ENCODE peak calls at places on chromosomes 12 and 14, in six cellular contexts. Q, F, A, H, E and V are unnamed samples.
A peak's percentile ranks its signal among the peaks of the same experiment; 100 is the strongest.

GRCh38 chr12:131735863-131736806 is 25.2 kb downstream of the SFSWAP start:
- DNase-seq in Q (no peak), F (no peak), A (no peak), H (no peak), E (no peak), V (no peak)

GRCh38 chr12:52058631-52059324 is 7.5 kb downstream of the NR4A1 start:
- DNase-seq in Q (no peak), F (no peak), A (no peak), H (no peak), E (no peak), V (no peak)

GRCh38 chr14:76977793-76978730 is 50.4 kb downstream of the IRF2BPL start:
- DNase-seq in Q (no peak), F (peak; percentile 90), A (no peak), H (peak; percentile 62), E (peak; percentile 69), V (no peak)

GRCh38 chr12:41424651-41425050 is 236.5 kb downstream of the PDZRN4 start:
- DNase-seq in Q (no peak), F (no peak), A (no peak), H (no peak), E (no peak), V (no peak)

GRCh38 chr14:95043314-95043713 is 114.0 kb downstream of the DICER1 start:
- DNase-seq in Q (no peak), F (no peak), A (no peak), H (no peak), E (no peak), V (no peak)

GRCh38 chr12:55697686-55698085 is 10.0 kb downstream of the ITGA7 start:
- DNase-seq in Q (no peak), F (no peak), A (no peak), H (peak; percentile 15), E (no peak), V (no peak)

GRCh38 chr12:32431025-32431424 is 31.7 kb downstream of the FGD4 start:
- DNase-seq in Q (no peak), F (no peak), A (no peak), H (no peak), E (no peak), V (no peak)

GRCh38 chr14:93132472-93133065 is 16.8 kb upstream of the ITPK1 start:
- DNase-seq in Q (no peak), F (no peak), A (no peak), H (no peak), E (no peak), V (no peak)

GRCh38 chr12:132477009-132477702 is 12.8 kb upstream of the FBRSL1 start:
- DNase-seq in Q (no peak), F (no peak), A (no peak), H (no peak), E (no peak), V (no peak)

GRCh38 chr12:5660271-5660670 is 228.4 kb downstream of the NTF3 start:
- DNase-seq in Q (no peak), F (no peak), A (no peak), H (no peak), E (no peak), V (no peak)

GRCh38 chr12:81461163-81461562 is 298.0 kb downstream of the PPFIA2 start:
- DNase-seq in Q (no peak), F (no peak), A (no peak), H (no peak), E (no peak), V (no peak)

GRCh38 chr14:105398044-105398725 is at the start of gene TEX22:
- DNase-seq in Q (peak; percentile 31), F (peak; percentile 8), A (no peak), H (peak; percentile 84), E (peak; percentile 73), V (peak; percentile 95)

GRCh38 chr12:57203201-57203600 is 13.4 kb upstream of the NXPH4 start:
- DNase-seq in Q (no peak), F (no peak), A (no peak), H (no peak), E (no peak), V (no peak)

GRCh38 chr12:106226884-106227640 is 20.8 kb downstream of the CKAP4 start:
- DNase-seq in Q (peak; percentile 28), F (peak; percentile 76), A (no peak), H (no peak), E (no peak), V (peak; percentile 56)

GRCh38 chr12:55797550-55797949 is 20.0 kb downstream of the SARNP start:
- DNase-seq in Q (no peak), F (no peak), A (no peak), H (no peak), E (no peak), V (no peak)

GRCh38 chr14:69704319-69704718 is 62.6 kb upstream of the SRSF5 start:
- DNase-seq in Q (no peak), F (no peak), A (no peak), H (no peak), E (no peak), V (no peak)

GRCh38 chr14:96286251-96286650 is 30.2 kb downstream of the BDKRB1 start:
- DNase-seq in Q (no peak), F (no peak), A (no peak), H (no peak), E (no peak), V (no peak)

GRCh38 chr12:46296822-46297221 is 28.0 kb upstream of the SLC38A1 start:
- DNase-seq in Q (no peak), F (no peak), A (no peak), H (no peak), E (no peak), V (no peak)

GRCh38 chr12:122182887-122183587 is at the start of gene LRRC43:
- DNase-seq in Q (no peak), F (peak; percentile 10), A (no peak), H (no peak), E (no peak), V (no peak)

GRCh38 chr14:103537175-103537990 is 8.4 kb downstream of the TRMT61A start:
- DNase-seq in Q (no peak), F (no peak), A (no peak), H (no peak), E (no peak), V (no peak)

GRCh38 chr12:56358836-56359532 is 923 bp downstream of the STAT2 start:
- DNase-seq in Q (no peak), F (peak; percentile 70), A (peak; percentile 73), H (peak; percentile 46), E (no peak), V (peak; percentile 30)

DNA sequence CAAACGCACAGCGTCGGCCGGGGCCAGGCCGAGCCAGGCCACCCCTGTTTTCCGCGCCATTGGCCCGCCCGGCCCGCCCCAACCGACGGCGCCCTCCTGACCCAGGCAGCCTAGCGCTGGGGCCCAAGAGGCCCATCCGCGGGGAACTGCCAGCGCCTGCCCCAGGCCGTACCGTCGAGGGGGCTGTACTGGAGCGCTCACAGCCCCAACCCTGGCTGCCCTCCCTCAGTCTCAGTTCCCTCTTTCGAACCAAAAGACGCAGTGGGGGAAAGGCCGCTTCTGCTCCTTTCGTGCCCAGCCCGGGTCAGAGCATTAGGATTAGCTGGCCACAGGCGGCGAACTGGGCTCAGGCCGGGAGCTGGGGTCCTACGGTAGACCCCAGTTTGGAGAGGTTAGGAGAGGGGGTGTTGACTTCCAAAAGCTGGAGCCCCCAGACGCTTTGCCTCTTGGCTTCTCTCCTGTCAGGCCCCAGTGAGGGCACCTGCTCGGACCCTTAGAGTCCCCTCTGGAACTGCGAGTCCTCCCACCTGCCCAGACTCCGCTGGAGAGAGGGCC is 1.9 kb downstream of the NKX2-1 start:
- DNase-seq in Q (no peak), F (no peak), A (no peak), H (no peak), E (no peak), V (no peak)
- H3K27me3 ChIP-seq in Q (no peaks in the 10 kb centered on the region), F (peaks cover 47% of the 10 kb centered on the region), A (peaks cover 100% of the 10 kb centered on the region), H (peaks cover 100% of the 10 kb centered on the region), E (peaks cover 12% of the 10 kb centered on the region), V (no peaks in the 10 kb centered on the region)

GRCh38 chr12:111164833-111165232 is 204.1 kb downstream of the PHETA1 start:
- DNase-seq in Q (no peak), F (no peak), A (no peak), H (no peak), E (no peak), V (no peak)
- H3K27me3 ChIP-seq in Q (peaks cover 8% of the 10 kb centered on the region), F (no peaks in the 10 kb centered on the region), A (peaks cover 2% of the 10 kb centered on the region), H (peaks cover 6% of the 10 kb centered on the region), E (no peaks in the 10 kb centered on the region), V (no peaks in the 10 kb centered on the region)

DNA sequence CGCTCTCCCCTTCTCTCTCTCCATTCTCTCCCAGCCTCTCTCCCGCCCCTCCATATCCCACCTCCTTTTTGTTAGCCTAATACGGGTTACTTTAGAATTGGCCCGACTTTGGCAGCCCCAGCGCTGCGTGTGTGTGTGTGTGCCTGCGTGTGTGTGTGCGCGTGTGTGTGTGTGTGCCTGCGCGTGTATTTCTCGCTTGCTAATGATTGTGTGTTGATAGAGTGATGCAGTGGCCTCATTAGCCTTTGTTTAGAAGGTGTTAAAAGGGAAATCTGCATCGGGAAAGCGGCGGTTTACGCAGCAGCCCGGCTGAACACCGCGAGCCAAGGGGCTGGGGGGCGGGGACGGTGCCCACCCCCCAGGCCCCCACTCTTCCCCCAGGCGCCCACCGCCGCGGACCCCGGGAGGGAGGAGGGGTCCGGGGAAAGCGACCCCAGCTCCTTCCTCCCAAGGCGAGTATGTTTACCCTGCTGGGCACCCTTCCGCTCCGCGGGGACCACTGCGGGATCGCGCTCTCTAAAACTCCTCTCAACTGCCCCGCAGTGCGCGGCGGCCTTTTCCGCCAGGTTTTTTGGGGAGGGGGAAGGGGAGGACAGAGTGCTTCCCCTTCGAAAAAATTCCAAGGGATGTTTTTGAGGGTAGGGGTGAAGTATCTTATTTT is 6.8 kb upstream of the LHX5 start:
- DNase-seq in Q (no peak), F (no peak), A (no peak), H (no peak), E (no peak), V (no peak)
- H3K27me3 ChIP-seq in Q (peaks cover 33% of the 10 kb centered on the region), F (peaks cover 52% of the 10 kb centered on the region), A (peaks cover 92% of the 10 kb centered on the region), H (peaks cover 97% of the 10 kb centered on the region), E (peaks cover 34% of the 10 kb centered on the region), V (peaks cover 76% of the 10 kb centered on the region)

DNA sequence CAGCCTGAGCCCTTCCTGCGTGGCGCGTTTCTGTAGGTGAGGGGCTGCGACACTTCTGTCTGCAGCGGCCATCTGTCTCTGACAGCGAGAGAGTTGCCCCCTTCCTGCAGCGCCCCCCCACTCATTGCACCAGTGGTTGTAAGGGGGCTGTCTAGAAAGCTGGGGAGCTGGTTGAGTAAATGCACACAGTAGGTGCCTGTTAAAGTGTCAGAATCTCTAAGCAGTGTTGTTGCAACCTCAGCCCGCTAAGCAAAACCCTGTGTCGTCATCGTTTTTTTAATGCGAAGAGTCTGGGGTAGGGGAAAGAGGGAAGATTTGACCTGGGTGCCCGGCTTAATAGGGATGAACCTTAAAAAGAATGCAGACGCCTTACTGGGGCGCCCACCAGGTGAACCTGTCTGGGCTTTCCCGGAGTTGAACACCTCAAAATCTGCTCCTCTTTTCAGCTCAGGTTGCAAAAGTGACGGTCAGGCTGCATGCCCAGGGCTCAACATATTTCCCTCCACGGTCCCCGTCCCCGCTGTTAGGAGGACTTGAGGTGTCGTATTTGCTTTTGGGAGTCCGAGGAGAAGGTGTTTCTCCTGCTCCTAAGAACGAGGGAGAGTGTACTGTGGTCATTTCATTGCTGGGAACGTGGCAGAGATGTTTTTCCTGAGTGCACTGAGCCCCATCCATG is 1.0 kb downstream of the DLK1 start:
- DNase-seq in Q (no peak), F (no peak), A (no peak), H (no peak), E (no peak), V (no peak)
- H3K27me3 ChIP-seq in Q (peaks cover 3% of the 10 kb centered on the region), F (peaks cover 41% of the 10 kb centered on the region), A (peaks cover 77% of the 10 kb centered on the region), H (peaks cover 91% of the 10 kb centered on the region), E (no peaks in the 10 kb centered on the region), V (peaks cover 20% of the 10 kb centered on the region)